ENCODE peak calls at places on chromosomes 13 and 19, in four cellular contexts. One of them, this sample, is unnamed.

GRCh38 chr13:97781891-97782305 is 171.6 kb upstream of the IPO5 start:
- DNase-seq in GM12892: no peak
- DNase-seq in GM23338: no peak
- DNase-seq in HL-60: no peak
- DNase-seq in this sample: no peak

GRCh38 chr19:48244289-48244688 is 11.4 kb downstream of the CARD8 start:
- DNase-seq in GM12892: no peak
- DNase-seq in HL-60: no peak
- DNase-seq in GM23338: no peak
- DNase-seq in this sample: peak; percentile 37

GRCh38 chr13:113443991-113444390 is 9.3 kb downstream of the ADPRHL1 start:
- DNase-seq in GM12892: no peak
- DNase-seq in HL-60: no peak
- DNase-seq in GM23338: no peak
- DNase-seq in this sample: no peak

GRCh38 chr19:16661480-16662034 is 618 bp downstream of the TMEM38A start:
- DNase-seq in GM12892: peak; percentile 39
- DNase-seq in HL-60: no peak
- DNase-seq in GM23338: peak; percentile 72
- DNase-seq in this sample: no peak

GRCh38 chr13:30585748-30586262 is 31.9 kb upstream of the USPL1 start:
- DNase-seq in HL-60: no peak
- DNase-seq in GM12892: no peak
- DNase-seq in GM23338: no peak
- DNase-seq in this sample: no peak

GRCh38 chr13:114099191-114099590 is 33.2 kb downstream of the RASA3 start:
- DNase-seq in HL-60: no peak
- DNase-seq in GM12892: no peak
- DNase-seq in GM23338: no peak
- DNase-seq in this sample: no peak

GRCh38 chr19:47095707-47096704 is 17.6 kb downstream of the ZC3H4 start:
- DNase-seq in HL-60: peak; percentile 81
- DNase-seq in GM12892: no peak
- DNase-seq in GM23338: peak; percentile 41
- DNase-seq in this sample: no peak

GRCh38 chr19:50977626-50978025 is 6.1 kb downstream of the KLK7 start:
- DNase-seq in GM23338: no peak
- DNase-seq in HL-60: no peak
- DNase-seq in GM12892: no peak
- DNase-seq in this sample: no peak

GRCh38 chr13:97574926-97575325 is 141.0 kb downstream of the RAP2A start:
- DNase-seq in GM23338: peak; percentile 78
- DNase-seq in GM12892: no peak
- DNase-seq in HL-60: no peak
- DNase-seq in this sample: no peak

GRCh38 chr19:44738161-44738535 is 10.4 kb upstream of the BCL3 start:
- DNase-seq in HL-60: no peak
- DNase-seq in GM23338: no peak
- DNase-seq in GM12892: no peak
- DNase-seq in this sample: no peak

GRCh38 chr19:5951338-5951861 is 26.5 kb downstream of the RANBP3 start:
- DNase-seq in HL-60: peak; percentile 64
- DNase-seq in GM12892: no peak
- DNase-seq in GM23338: peak; percentile 63
- DNase-seq in this sample: no peak

GRCh38 chr13:70098669-70099068 is 9.0 kb upstream of the ATXN8OS start:
- DNase-seq in GM23338: peak; percentile 23
- DNase-seq in HL-60: no peak
- DNase-seq in GM12892: no peak
- DNase-seq in this sample: no peak

GRCh38 chr13:44274838-44275237 is 98.8 kb upstream of the SERP2 start:
- DNase-seq in GM12892: no peak
- DNase-seq in HL-60: no peak
- DNase-seq in GM23338: no peak
- DNase-seq in this sample: no peak

GRCh38 chr13:113402471-113403254 is 38.7 kb upstream of the GRTP1 start:
- DNase-seq in HL-60: no peak
- DNase-seq in GM12892: no peak
- DNase-seq in GM23338: no peak
- DNase-seq in this sample: no peak

GRCh38 chr13:98989469-98990235 is 11.8 kb upstream of the DOCK9 start:
- DNase-seq in GM23338: no peak
- DNase-seq in HL-60: no peak
- DNase-seq in GM12892: no peak
- DNase-seq in this sample: no peak

GRCh38 chr19:41324921-41325639 is 15.1 kb downstream of the CCDC97 start:
- DNase-seq in GM12892: no peak
- DNase-seq in GM23338: peak; percentile 79
- DNase-seq in HL-60: no peak
- DNase-seq in this sample: no peak

GRCh38 chr13:45870232-45870631 is 18.7 kb upstream of the SIAH3 start:
- DNase-seq in GM12892: no peak
- DNase-seq in HL-60: no peak
- DNase-seq in GM23338: no peak
- DNase-seq in this sample: no peak

GRCh38 chr19:16073988-16074387 is 2.3 kb upstream of the TPM4 start:
- DNase-seq in GM12892: no peak
- DNase-seq in GM23338: no peak
- DNase-seq in HL-60: no peak
- DNase-seq in this sample: no peak

GRCh38 chr19:45475537-45476348 is 7.9 kb downstream of the FOSB start:
- DNase-seq in GM12892: no peak
- DNase-seq in HL-60: no peak
- DNase-seq in GM23338: no peak
- DNase-seq in this sample: no peak

GRCh38 chr13:29569253-29570057 is 26.0 kb downstream of the SLC7A1 start:
- DNase-seq in HL-60: no peak
- DNase-seq in GM23338: no peak
- DNase-seq in GM12892: no peak
- DNase-seq in this sample: no peak

GRCh38 chr13:27401210-27401609 is 23.2 kb upstream of the GTF3A start:
- DNase-seq in HL-60: peak; percentile 13
- DNase-seq in GM23338: no peak
- DNase-seq in GM12892: no peak
- DNase-seq in this sample: no peak

GRCh38 chr19:41442473-41443360 is at the start of gene ERICH4:
- DNase-seq in GM23338: no peak
- DNase-seq in HL-60: no peak
- DNase-seq in GM12892: no peak
- DNase-seq in this sample: no peak

GRCh38 chr19:16042533-16043085 is 33.7 kb upstream of the TPM4 start:
- DNase-seq in GM12892: no peak
- DNase-seq in HL-60: no peak
- DNase-seq in GM23338: no peak
- DNase-seq in this sample: no peak

GRCh38 chr19:46369817-46370216 is 22.9 kb downstream of the PPP5C start:
- DNase-seq in GM12892: no peak
- DNase-seq in HL-60: no peak
- DNase-seq in GM23338: no peak
- DNase-seq in this sample: no peak

GRCh38 chr19:18650048-18650435 is 13.2 kb downstream of the KLHL26 start:
- DNase-seq in GM12892: no peak
- DNase-seq in GM23338: no peak
- DNase-seq in HL-60: no peak
- DNase-seq in this sample: no peak

GRCh38 chr13:28347456-28348371 is 147.2 kb downstream of the FLT1 start:
- DNase-seq in GM23338: no peak
- DNase-seq in HL-60: peak; percentile 24
- DNase-seq in GM12892: no peak
- DNase-seq in this sample: no peak

GRCh38 chr19:40756502-40757110 is 5.6 kb downstream of the SNRPA start:
- DNase-seq in HL-60: no peak
- DNase-seq in GM23338: no peak
- DNase-seq in GM12892: no peak
- DNase-seq in this sample: no peak

GRCh38 chr19:7149956-7150705 is 80.6 kb downstream of the ZNF557 start:
- DNase-seq in GM23338: peak; percentile 29
- DNase-seq in GM12892: no peak
- DNase-seq in HL-60: no peak
- DNase-seq in this sample: no peak

GRCh38 chr13:40776681-40777165 is 5.7 kb upstream of the MRPS31 start:
- DNase-seq in GM23338: no peak
- DNase-seq in GM12892: no peak
- DNase-seq in HL-60: peak; percentile 86
- DNase-seq in this sample: no peak

GRCh38 chr13:40069173-40070044 is 413.9 kb downstream of the COG6 start:
- DNase-seq in GM23338: peak; percentile 84
- DNase-seq in GM12892: peak; percentile 18
- DNase-seq in HL-60: peak; percentile 5
- DNase-seq in this sample: no peak

DNA sequence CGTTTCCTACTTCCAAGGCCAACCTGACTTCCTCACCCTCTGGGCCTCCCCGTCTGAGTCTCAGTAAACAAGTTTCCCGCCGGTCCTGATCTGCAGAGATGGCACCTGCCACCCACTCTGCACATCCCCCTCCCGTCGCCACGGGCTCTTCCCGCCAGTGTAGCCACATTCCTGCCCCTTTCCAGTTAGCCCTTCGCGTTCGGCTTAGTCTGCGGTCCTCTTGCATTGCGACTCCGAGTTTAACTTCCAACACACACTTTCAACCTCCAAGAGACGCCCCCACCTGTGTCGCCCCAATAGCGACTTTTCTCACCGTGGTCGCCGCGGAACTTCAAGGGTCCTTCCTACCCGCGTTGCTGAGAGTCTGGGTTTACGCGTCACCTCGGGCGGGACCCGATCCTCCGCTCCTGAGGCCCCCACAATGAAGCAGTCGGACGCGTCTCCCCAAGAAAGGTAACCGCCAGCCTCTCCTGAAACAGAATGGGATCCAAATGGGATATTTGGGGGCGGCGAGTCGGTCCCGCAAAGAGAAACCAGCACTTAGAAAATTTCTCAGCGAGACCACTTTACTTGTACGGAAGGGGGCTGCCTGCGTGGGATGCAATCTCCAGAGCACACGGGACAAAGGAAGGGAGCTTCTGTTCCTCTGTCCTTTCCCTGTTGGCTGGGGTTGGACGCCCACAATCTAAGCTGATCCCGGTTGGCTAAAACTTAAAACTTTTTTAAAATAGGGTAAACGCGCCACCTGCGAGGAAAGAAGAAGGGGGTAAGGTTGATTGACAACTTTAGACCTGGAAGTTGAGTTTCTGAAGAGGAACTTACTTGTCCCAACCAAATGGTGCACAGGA is 1.0 kb upstream of the BSG start:
- DNase-seq in GM23338: peak; percentile 77
- DNase-seq in HL-60: peak; percentile 84
- DNase-seq in GM12892: no peak
- DNase-seq in this sample: no peak
- TF ChIP-seq POLR2AphosphoS5 in GM23338: no peak
- TF ChIP-seq POLR2AphosphoS5 in HL-60: peak; percentile 83
- TF ChIP-seq POLR2AphosphoS5 in GM12892: no peak
- TF ChIP-seq POLR2AphosphoS5 in this sample: peak; percentile 23

DNA sequence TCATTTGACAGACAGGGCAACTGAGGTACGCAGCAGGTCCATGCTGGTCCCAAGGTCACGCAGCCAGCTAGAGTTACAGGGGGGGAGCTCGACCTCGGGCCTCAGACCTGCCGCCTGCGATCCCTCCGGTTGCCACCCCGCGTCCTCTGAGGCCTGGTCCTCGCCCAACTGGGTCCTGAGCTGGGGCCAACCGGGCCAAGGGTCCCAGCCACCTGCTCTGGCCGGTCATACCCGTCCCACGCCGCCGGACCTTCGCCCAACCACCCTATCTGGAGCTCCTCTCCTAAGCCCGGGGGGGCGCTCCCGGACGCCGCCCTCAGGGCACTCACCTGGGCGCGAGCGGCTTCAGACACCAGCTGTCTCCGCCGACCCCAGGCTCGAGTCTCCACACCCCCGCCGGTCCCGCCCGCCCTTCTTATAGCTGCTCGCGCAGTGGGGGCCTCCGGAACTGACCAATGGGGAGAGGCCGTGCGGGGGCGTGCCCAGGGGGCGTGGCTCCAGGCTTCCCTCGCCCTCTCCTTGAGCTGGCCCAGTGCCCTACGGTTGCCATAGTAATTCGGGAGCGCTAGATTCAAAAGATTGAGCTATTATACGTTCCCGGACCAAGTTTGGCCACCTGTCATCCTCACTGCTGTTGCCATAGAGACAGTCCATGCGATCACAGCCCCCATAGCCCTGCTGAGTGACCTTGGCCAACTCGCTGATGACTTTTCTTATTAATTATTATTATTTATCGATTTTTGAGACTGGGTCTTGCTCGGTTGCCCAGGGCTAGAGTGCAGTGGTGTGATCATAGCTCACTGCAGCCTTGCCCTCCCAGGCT is at the start of gene PLIN5:
- DNase-seq in GM23338: peak; percentile 96
- DNase-seq in GM12892: peak; percentile 77
- DNase-seq in HL-60: no peak
- DNase-seq in this sample: peak; percentile 56
- TF ChIP-seq POLR2AphosphoS5 in GM23338: peak; percentile 53
- TF ChIP-seq POLR2AphosphoS5 in GM12892: no peak
- TF ChIP-seq POLR2AphosphoS5 in HL-60: no peak
- TF ChIP-seq POLR2AphosphoS5 in this sample: no peak

DNA sequence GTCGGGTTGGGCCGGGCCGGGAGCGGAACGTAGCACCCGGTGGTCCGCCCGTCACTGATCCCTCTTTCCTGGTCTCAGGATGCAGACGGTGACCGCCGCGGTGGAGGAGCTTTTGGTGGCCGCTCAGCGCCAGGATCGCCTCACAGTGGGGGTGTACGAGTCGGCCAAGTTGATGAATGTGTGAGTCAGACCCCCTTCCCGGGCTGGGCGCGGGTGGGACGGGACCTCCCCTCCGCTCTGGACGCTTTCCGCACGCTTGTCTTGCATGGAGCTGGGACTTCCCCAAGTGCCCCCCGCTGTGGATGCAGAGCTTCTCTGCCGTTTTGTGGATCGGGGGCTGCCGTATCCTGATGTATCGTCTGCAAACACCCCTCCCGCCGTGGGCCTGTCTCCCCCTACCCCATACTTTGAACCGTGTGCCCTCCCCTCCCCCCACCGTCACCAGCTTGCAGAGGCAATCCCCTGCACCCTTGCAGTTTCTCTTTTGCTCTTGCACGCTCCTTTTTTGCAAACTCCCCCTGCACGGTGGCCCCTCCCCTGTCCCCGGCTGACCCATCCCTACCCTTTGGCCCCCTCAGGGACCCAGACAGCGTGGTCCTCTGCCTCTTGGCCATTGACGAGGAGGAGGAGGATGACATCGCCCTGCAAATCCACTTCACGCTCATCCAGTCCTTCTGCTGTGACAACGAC is 669 bp downstream of the GADD45B start:
- DNase-seq in GM12892: no peak
- DNase-seq in GM23338: peak; percentile 74
- DNase-seq in HL-60: no peak
- DNase-seq in this sample: no peak
- TF ChIP-seq POLR2AphosphoS5 in GM12892: peak; percentile 62
- TF ChIP-seq POLR2AphosphoS5 in GM23338: no peak
- TF ChIP-seq POLR2AphosphoS5 in HL-60: no peak
- TF ChIP-seq POLR2AphosphoS5 in this sample: no peak

GRCh38 chr13:104871456-104871855 is 1664.0 kb downstream of the EFNB2 start:
- DNase-seq in HL-60: peak; percentile 44
- DNase-seq in GM12892: no peak
- DNase-seq in GM23338: no peak
- DNase-seq in this sample: no peak

GRCh38 chr13:104872153-104872552 is 1663.3 kb downstream of the EFNB2 start:
- DNase-seq in HL-60: no peak
- DNase-seq in GM23338: peak; percentile 3
- DNase-seq in GM12892: no peak
- DNase-seq in this sample: no peak

GRCh38 chr13:104869501-104869900 is 1666.0 kb downstream of the EFNB2 start:
- DNase-seq in GM23338: no peak
- DNase-seq in GM12892: no peak
- DNase-seq in HL-60: peak; percentile 57
- DNase-seq in this sample: no peak

GRCh38 chr13:104875008-104875762 is 1660.3 kb downstream of the EFNB2 start:
- DNase-seq in GM12892: no peak
- DNase-seq in GM23338: peak; percentile 14
- DNase-seq in HL-60: no peak
- DNase-seq in this sample: no peak
- TF ChIP-seq POLR2AphosphoS5 in GM12892: no peak
- TF ChIP-seq POLR2AphosphoS5 in GM23338: no peak
- TF ChIP-seq POLR2AphosphoS5 in HL-60: no peak
- TF ChIP-seq POLR2AphosphoS5 in this sample: no peak